ENCODE peak calls at places on chromosomes 11 and 22, in nine cellular contexts. H, U, I, Z, L, J, K, D and E are unnamed samples.

GRCh38 chr11:21514298-21514697 is 678.6 kb upstream of the ANO5 start:
- DNase-seq in H (no peak), U (no peak), I (peak), Z (peak), L (no peak), J (no peak), K (no peak), D (no peak), E (no peak)

GRCh38 chr11:125625225-125625593 is 246 bp downstream of the CHEK1 start:
- DNase-seq in H (no peak), U (no peak), I (no peak), Z (no peak), L (no peak), J (no peak), K (no peak), D (no peak), E (no peak)

GRCh38 chr11:629237-629583 is 2.2 kb upstream of the SCT start:
- DNase-seq in H (no peak), U (no peak), I (no peak), Z (no peak), L (peak), J (no peak), K (no peak), D (no peak), E (no peak)

GRCh38 chr22:30474683-30475424 is 3.0 kb upstream of the SEC14L3 start:
- DNase-seq in H (no peak), U (no peak), I (no peak), Z (peak), L (no peak), J (no peak), K (no peak), D (no peak), E (no peak)

GRCh38 chr22:35568751-35569725 is 28.4 kb downstream of the RASD2 start:
- DNase-seq in H (no peak), U (no peak), I (peak), Z (peak), L (no peak), J (no peak), K (no peak), D (peak), E (no peak)

GRCh38 chr22:36658900-36659299 is 44.7 kb downstream of the CACNG2 start:
- DNase-seq in H (no peak), U (no peak), I (peak), Z (no peak), L (no peak), J (no peak), K (no peak), D (no peak), E (no peak)

GRCh38 chr11:35845860-35846259 is 98.0 kb upstream of the LDLRAD3 start:
- DNase-seq in H (no peak), U (no peak), I (peak), Z (no peak), L (no peak), J (no peak), K (no peak), D (no peak), E (peak)

GRCh38 chr22:29313126-29314071 is 2.1 kb downstream of the RASL10A start:
- DNase-seq in H (no peak), U (peak), I (peak), Z (no peak), L (no peak), J (no peak), K (peak), D (no peak), E (no peak)

GRCh38 chr11:64990222-64990918 is 6.4 kb downstream of the BATF2 start:
- DNase-seq in H (no peak), U (peak), I (no peak), Z (no peak), L (peak), J (no peak), K (no peak), D (peak), E (no peak)

GRCh38 chr11:11987503-11988022 is 20.9 kb downstream of the DKK3 start:
- DNase-seq in H (no peak), U (no peak), I (peak), Z (no peak), L (no peak), J (no peak), K (no peak), D (peak), E (no peak)
- H3K27ac ChIP-seq in H (peak), U (no peak), I (peak), Z (no peak), L (peak), J (peak), K (no peak), D (peak), E (peak)

DNA sequence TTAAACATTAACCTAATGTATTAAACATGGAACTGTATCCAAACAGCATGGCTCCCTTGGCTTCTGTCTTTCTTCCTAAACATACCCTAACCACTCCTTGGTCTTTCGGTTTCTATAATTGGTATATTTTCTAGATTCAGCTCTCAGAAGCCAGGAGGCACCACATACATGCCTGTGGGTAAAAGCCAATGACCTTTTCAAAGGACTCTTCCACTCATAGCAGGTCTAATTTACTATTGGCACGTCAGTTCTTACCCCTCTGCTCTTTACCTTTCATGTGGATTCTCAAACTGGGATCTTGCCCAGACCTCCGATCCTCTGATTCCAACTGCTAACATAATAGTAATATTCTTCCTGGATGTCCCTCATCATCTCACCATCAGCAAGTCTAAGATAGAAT is 835.1 kb downstream of the NTM start:
- DNase-seq in H (no peak), U (no peak), I (no peak), Z (no peak), L (no peak), J (no peak), K (no peak), D (no peak), E (no peak)
- H3K27ac ChIP-seq in H (no peak), U (no peak), I (no peak), Z (no peak), L (no peak), J (no peak), K (no peak), D (no peak), E (no peak)

GRCh38 chr22:41660416-41660815 is 28.3 kb downstream of the SNU13 start:
- DNase-seq in H (no peak), U (peak), I (peak), Z (no peak), L (peak), J (no peak), K (no peak), D (no peak), E (no peak)

GRCh38 chr22:41659941-41660340 is 28.7 kb downstream of the SNU13 start:
- DNase-seq in H (no peak), U (no peak), I (no peak), Z (no peak), L (no peak), J (no peak), K (no peak), D (no peak), E (no peak)

GRCh38 chr22:41656515-41656914 is 32.2 kb downstream of the SNU13 start:
- DNase-seq in H (no peak), U (no peak), I (no peak), Z (no peak), L (no peak), J (no peak), K (no peak), D (no peak), E (no peak)

GRCh38 chr22:41658869-41659268 is 29.8 kb downstream of the SNU13 start:
- DNase-seq in H (no peak), U (no peak), I (no peak), Z (no peak), L (no peak), J (no peak), K (no peak), D (no peak), E (no peak)

DNA sequence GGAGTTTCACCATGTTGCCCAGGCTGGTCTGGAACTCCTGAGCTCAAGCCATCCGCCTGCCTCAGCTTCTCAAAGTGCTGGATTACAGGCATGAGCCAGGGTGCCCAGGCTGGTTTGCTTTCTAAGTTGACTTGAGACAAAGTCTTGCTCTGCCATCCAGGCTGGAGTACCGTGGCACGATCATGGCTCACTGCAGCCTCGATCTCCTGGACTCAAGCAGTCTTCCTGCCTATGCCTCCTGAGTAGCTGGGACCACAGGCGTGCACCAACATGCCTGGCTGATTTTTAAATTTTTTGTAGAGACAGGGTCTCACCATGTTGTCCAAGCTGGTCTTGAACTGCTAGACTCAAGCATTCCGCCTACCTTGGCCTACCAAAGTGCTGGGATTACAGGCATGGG is 31.0 kb downstream of the SNU13 start:
- DNase-seq in H (no peak), U (no peak), I (no peak), Z (no peak), L (no peak), J (no peak), K (no peak), D (no peak), E (no peak)
- H3K27ac ChIP-seq in H (no peak), U (no peak), I (no peak), Z (no peak), L (no peak), J (no peak), K (no peak), D (no peak), E (no peak)

GRCh38 chr11:128627666-128628342 is 40.4 kb upstream of the ETS1 start:
- DNase-seq in H (no peak), U (no peak), I (no peak), Z (no peak), L (no peak), J (no peak), K (no peak), D (no peak), E (no peak)

GRCh38 chr11:128625766-128626165 is 38.4 kb upstream of the ETS1 start:
- DNase-seq in H (no peak), U (no peak), I (no peak), Z (no peak), L (no peak), J (no peak), K (no peak), D (no peak), E (no peak)

GRCh38 chr11:128628686-128629085 is 41.3 kb upstream of the ETS1 start:
- DNase-seq in H (no peak), U (no peak), I (no peak), Z (no peak), L (no peak), J (no peak), K (no peak), D (no peak), E (no peak)

GRCh38 chr11:128628343-128628673 is 41.0 kb upstream of the ETS1 start:
- DNase-seq in H (no peak), U (no peak), I (no peak), Z (no peak), L (no peak), J (no peak), K (no peak), D (no peak), E (no peak)

GRCh38 chr11:128626913-128627665 is 39.7 kb upstream of the ETS1 start:
- DNase-seq in H (no peak), U (no peak), I (no peak), Z (no peak), L (no peak), J (no peak), K (no peak), D (no peak), E (no peak)
- H3K27ac ChIP-seq in H (no peak), U (no peak), I (no peak), Z (no peak), L (peak), J (no peak), K (no peak), D (no peak), E (no peak)